ENCODE peak calls at places on chromosomes 3 and 15, in four cellular contexts. C is activated CD8-positive, alpha-beta memory T cell treated with anti-CD3 and anti-CD28 coated beads, Interleukin-2, amount 50 U/mL, for 48 hours; R is T-helper 1 cell; D is stimulated activated CD8-positive, alpha-beta memory T cell treated with anti-CD3 and anti-CD28 coated beads, Interleukin-15, amount 100 ng/mL, for 4 hours. B is an unnamed sample.

GRCh38 chr3:129277829-129278271 is 820 bp upstream of the HMCES start:
- DNase-seq in C (no peak), R (no peak), D (no peak), B (no peak)

GRCh38 chr3:111850481-111850880 is 8.6 kb upstream of the PHLDB2 start:
- DNase-seq in C (no peak), R (no peak), D (no peak), B (no peak)

GRCh38 chr3:138921316-138922292 is 25.3 kb downstream of the FOXL2 start:
- DNase-seq in C (no peak), R (no peak), D (no peak), B (no peak)

GRCh38 chr15:61034793-61035710 is 194.1 kb downstream of the RORA start:
- DNase-seq in C (no peak), R (no peak), D (no peak), B (no peak)

GRCh38 chr3:158368271-158368670 is 202.7 kb upstream of the MLF1 start:
- DNase-seq in C (no peak), R (no peak), D (no peak), B (no peak)

GRCh38 chr15:32994810-32995424 is 199.6 kb downstream of the FMN1 start:
- DNase-seq in C (no peak), R (no peak), D (no peak), B (no peak)

GRCh38 chr3:106255870-106256248 is 387.0 kb upstream of the CBLB start:
- DNase-seq in C (no peak), R (no peak), D (no peak), B (no peak)

GRCh38 chr3:112013784-112014143 is 15.0 kb downstream of the TAGLN3 start:
- DNase-seq in C (no peak), R (no peak), D (no peak), B (no peak)

GRCh38 chr15:57696146-57696545 is 10.4 kb upstream of the POLR2M start:
- DNase-seq in C (no peak), R (no peak), D (no peak), B (no peak)

GRCh38 chr15:91939432-91939831 is 85.9 kb downstream of the SLCO3A1 start:
- DNase-seq in C (no peak), R (no peak), D (no peak), B (no peak)

GRCh38 chr15:92921215-92922131 is 21.3 kb downstream of the CHD2 start:
- DNase-seq in C (no peak), R (no peak), D (no peak), B (no peak)

GRCh38 chr15:57227899-57228298 is 148.4 kb upstream of the CGNL1 start:
- DNase-seq in C (no peak), R (no peak), D (no peak), B (no peak)

GRCh38 chr15:88467935-88468528 is 524 bp downstream of the MRPS11 start:
- DNase-seq in C (no peak), R (no peak), D (no peak), B (no peak)

GRCh38 chr15:40743921-40744809 is 10.9 kb downstream of the RMDN3 start:
- DNase-seq in C (peak), R (peak), D (peak), B (no peak)

GRCh38 chr3:12810013-12810780 is 13.7 kb downstream of the CAND2 start:
- DNase-seq in C (peak), R (peak), D (peak), B (peak)

GRCh38 chr15:88586401-88587162 is 34.6 kb upstream of the AEN start:
- DNase-seq in C (no peak), R (no peak), D (no peak), B (no peak)

GRCh38 chr15:97849183-97849582 is 111.3 kb upstream of the ARRDC4 start:
- DNase-seq in C (no peak), R (no peak), D (no peak), B (no peak)

GRCh38 chr3:50817756-50818518 is 143.2 kb downstream of the DOCK3 start:
- DNase-seq in C (no peak), R (no peak), D (no peak), B (no peak)

GRCh38 chr3:56818156-56818985 is 16.6 kb upstream of the ARHGEF3 start:
- DNase-seq in C (no peak), R (no peak), D (no peak), B (no peak)

GRCh38 chr3:170467007-170467406 is 48.3 kb downstream of the CLDN11 start:
- DNase-seq in C (no peak), R (no peak), D (no peak), B (peak)

GRCh38 chr3:161081675-161082462 is 23.3 kb downstream of the B3GALNT1 start:
- DNase-seq in C (no peak), R (no peak), D (no peak), B (no peak)

GRCh38 chr3:72768976-72769375 is 79.3 kb downstream of the SHQ1 start:
- DNase-seq in C (no peak), R (no peak), D (no peak), B (no peak)

GRCh38 chr15:69154026-69154425 is 6.4 kb upstream of the GLCE start:
- DNase-seq in C (no peak), R (no peak), D (no peak), B (no peak)

B was measured in C1 segment of cervical spinal cord.